ENCODE peak calls at places on chromosomes 2 and 18, in four cellular contexts. M, L, R and J are unnamed samples.

GRCh38 chr2:37389984-37390765 is 45.7 kb downstream of the QPCT start:
- DNase-seq in M (peak), L (no peak), R (peak), J (no peak)

GRCh38 chr2:16281451-16282330 is 341.3 kb downstream of the MYCN start:
- DNase-seq in M (no peak), L (peak), R (no peak), J (no peak)

GRCh38 chr2:233711312-233712008 is 1.2 kb upstream of the UGT1A5 start:
- DNase-seq in M (peak), L (peak), R (peak), J (no peak)

GRCh38 chr18:777021-777420 is 35.0 kb downstream of the YES1 start:
- DNase-seq in M (no peak), L (no peak), R (no peak), J (no peak)

GRCh38 chr2:138922973-138923563 is 142.9 kb upstream of the NXPH2 start:
- DNase-seq in M (no peak), L (no peak), R (no peak), J (no peak)

GRCh38 chr2:69032336-69032735 is 19.4 kb downstream of the ANTXR1 start:
- DNase-seq in M (no peak), L (no peak), R (no peak), J (no peak)

GRCh38 chr2:100248044-100248330 is 74.3 kb downstream of the LONRF2 start:
- DNase-seq in M (no peak), L (no peak), R (peak), J (peak)

GRCh38 chr2:9708683-9709538 is 78.1 kb upstream of the YWHAQ start:
- DNase-seq in M (no peak), L (no peak), R (no peak), J (no peak)

GRCh38 chr2:26717362-26717761 is 24.8 kb downstream of the KCNK3 start:
- DNase-seq in M (no peak), L (no peak), R (no peak), J (no peak)

GRCh38 chr18:26579941-26580618 is 31.7 kb upstream of the KCTD1 start:
- DNase-seq in M (peak), L (peak), R (no peak), J (no peak)

GRCh38 chr2:231052494-231053451 is 3.9 kb upstream of the PSMD1 start:
- DNase-seq in M (peak), L (peak), R (peak), J (peak)

GRCh38 chr2:8216397-8216796 is 465.5 kb upstream of the ID2 start:
- DNase-seq in M (no peak), L (no peak), R (no peak), J (no peak)

GRCh38 chr18:34330308-34330707 is 105.6 kb upstream of the NOL4 start:
- DNase-seq in M (no peak), L (no peak), R (no peak), J (no peak)

GRCh38 chr2:16222326-16222725 is 282.0 kb downstream of the MYCN start:
- DNase-seq in M (no peak), L (no peak), R (no peak), J (no peak)

GRCh38 chr2:118124293-118124891 is 36.1 kb downstream of the INSIG2 start:
- DNase-seq in M (no peak), L (no peak), R (no peak), J (no peak)

GRCh38 chr2:218010838-218011616 is 8.2 kb upstream of the TNS1 start:
- DNase-seq in M (no peak), L (no peak), R (no peak), J (no peak)

GRCh38 chr2:127776122-127776780 is 34.7 kb downstream of the WDR33 start:
- DNase-seq in M (no peak), L (no peak), R (no peak), J (no peak)

GRCh38 chr2:96161785-96162367 is 16.6 kb upstream of the DUSP2 start:
- DNase-seq in M (no peak), L (no peak), R (no peak), J (no peak)

GRCh38 chr2:47218899-47219525 is 63.9 kb upstream of the STPG4 start:
- DNase-seq in M (peak), L (no peak), R (no peak), J (no peak)

GRCh38 chr18:78902795-78903435 is 76.7 kb upstream of the SALL3 start:
- DNase-seq in M (no peak), L (no peak), R (no peak), J (peak)

GRCh38 chr2:42123426-42123825 is 45.7 kb upstream of the EML4 start:
- DNase-seq in M (no peak), L (no peak), R (no peak), J (no peak)

GRCh38 chr18:59264136-59264571 is 9.1 kb downstream of the RAX start:
- DNase-seq in M (no peak), L (no peak), R (no peak), J (no peak)

GRCh38 chr2:216830346-216830745 is 29.5 kb downstream of the TNP1 start:
- DNase-seq in M (no peak), L (no peak), R (no peak), J (no peak)

GRCh38 chr2:216822470-216822869 is 37.4 kb downstream of the TNP1 start:
- DNase-seq in M (no peak), L (no peak), R (no peak), J (no peak)

GRCh38 chr2:216829533-216829932 is 30.3 kb downstream of the TNP1 start:
- DNase-seq in M (peak), L (peak), R (peak), J (peak)

GRCh38 chr2:216833076-216833475 is 26.8 kb downstream of the TNP1 start:
- DNase-seq in M (no peak), L (no peak), R (no peak), J (no peak)

DNA sequence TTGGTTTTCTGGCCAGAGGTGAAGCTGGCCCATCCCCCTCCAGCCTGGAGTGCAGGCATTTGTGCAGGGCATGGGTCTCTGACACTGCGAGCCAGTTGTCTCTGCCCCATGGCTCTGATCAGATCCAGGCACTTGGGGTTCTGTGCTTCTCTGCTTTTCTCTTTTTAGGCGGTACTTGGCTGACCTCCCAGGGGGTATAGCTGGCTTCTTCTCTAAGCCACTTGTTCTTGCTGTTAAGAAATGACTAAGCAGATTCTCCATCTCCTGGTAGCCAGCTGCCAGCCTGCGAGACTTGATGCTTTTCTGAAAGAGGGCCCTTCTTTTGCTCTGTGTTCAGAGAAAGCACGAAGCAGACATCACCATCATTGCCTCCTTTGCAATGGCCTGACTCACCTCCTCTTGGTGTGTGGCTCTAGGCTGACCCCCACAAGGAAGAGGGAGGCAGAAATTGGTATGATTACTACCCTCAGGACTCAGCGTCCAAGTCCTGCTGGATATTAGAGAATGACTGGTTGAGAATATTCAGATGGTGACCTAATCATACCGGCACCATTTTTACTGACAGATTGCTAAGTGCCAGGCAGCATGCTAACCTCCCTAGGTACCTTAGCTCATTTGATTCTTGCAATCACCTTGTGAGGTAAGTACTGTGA is 32.7 kb downstream of the TNP1 start:
- DNase-seq in M (no peak), L (no peak), R (no peak), J (no peak)
- H3K27ac ChIP-seq in M (peak), L (peak), R (peak), J (peak)

DNA sequence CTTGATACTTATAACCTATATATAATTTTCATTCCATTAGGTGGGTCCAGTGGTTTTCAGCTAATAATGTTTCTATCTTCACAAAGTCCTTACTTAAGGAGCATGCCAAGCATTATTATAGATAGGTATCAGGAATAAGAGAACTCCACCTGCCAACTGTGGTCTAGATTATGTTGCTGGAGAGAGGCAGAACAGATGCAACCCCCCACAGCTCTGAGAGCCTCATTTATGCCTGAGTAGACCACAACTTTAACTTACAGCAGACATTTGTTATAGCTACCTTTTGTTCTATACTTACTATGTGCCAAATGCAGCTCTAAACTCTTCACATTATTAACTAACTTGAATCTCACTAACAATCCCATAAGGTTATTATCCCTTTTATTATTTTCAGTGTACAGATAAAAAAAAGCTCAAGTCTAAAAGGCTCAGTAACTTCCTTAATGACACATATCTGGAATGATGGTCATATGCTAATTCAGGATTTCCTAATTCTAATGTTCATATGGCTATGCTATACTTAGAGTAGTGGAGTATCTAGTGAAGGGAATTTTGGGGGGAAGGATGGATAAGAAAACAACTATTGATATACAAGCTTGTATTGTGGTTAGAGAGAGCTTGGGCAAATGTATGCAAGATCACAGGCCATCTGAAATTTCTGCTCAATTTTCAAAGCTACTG is 119.1 kb upstream of the RND3 start:
- DNase-seq in M (no peak), L (no peak), R (no peak), J (no peak)
- H3K27ac ChIP-seq in M (no peak), L (no peak), R (no peak), J (no peak)

DNA sequence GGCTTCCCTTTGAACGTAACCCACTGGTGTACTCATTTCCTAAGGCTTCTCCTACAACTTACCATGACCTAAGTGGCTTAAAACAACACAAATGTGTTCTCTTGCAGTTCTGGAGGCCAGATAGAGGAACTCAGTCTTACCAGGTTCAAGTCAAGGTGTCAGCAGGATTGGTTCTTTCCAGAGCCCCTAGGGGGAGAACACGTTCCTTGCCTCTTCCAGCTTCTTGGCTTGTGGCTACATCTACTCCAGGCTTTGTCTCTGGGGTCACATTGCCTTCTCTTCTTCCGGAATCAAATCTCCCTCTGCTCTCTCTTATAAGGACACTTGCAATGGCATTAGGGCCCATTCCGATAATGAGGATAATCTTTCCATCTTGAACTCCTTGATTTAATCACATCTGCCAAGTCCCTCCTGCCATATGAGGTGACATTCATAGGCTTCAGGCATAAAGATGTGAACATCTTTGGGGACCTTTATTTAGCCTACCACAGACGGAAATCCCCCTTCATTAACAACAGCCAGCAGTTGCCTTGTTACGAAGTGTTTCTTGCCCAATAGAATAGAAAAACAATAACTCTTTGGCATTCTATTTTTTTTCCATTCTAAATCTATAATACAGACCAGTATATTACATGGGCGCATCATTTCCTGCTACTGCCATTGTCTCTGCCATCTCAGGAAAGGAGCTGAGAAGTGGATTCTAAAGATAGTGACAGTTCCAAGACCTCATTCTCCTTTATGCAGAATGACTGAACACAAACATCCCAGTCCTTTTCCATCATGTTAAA is 362.0 kb downstream of the ZNF521 start:
- DNase-seq in M (no peak), L (no peak), R (no peak), J (no peak)
- H3K27ac ChIP-seq in M (no peak), L (no peak), R (no peak), J (no peak)

DNA sequence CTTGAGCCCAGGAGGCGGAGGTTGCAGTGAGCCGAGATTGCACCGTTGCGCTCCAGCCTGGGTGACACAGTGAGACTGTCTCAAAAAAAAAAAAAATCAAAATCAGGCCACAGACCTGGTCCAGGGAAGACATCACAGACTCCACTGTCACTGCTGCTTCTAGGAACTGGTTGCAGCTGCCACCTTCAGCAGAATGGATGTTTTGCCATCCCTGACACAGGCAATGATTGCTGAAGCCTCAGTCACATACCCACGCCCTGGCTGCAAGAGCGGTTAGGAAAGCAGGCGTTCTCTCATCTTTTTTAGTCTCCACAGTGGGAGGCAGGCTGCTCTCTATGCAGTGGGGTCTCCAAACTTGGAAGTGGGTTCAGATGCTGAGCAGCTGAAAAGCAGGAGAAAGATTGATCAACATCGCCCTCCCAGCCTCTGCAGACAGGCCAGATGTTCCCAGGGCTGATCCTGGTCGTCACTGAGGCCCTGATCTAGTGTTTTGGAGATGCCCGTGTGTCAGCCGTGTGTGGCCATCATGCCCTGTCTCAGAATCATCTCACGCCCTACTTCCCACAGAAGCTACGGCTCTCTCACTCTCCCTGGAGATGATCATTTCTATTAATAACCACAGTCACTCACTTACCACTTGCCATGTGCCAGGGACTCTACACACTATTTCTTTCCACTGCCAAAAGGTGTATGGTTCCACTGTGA is 91.8 kb downstream of the PLB1 start:
- DNase-seq in M (no peak), L (no peak), R (no peak), J (no peak)
- H3K27ac ChIP-seq in M (no peak), L (no peak), R (no peak), J (no peak)

GRCh38 chr2:3639653-3640052 is 18.3 kb upstream of the ALLC start:
- DNase-seq in M (no peak), L (peak), R (no peak), J (peak)
- H3K27ac ChIP-seq in M (no peak), L (no peak), R (no peak), J (no peak)

DNA sequence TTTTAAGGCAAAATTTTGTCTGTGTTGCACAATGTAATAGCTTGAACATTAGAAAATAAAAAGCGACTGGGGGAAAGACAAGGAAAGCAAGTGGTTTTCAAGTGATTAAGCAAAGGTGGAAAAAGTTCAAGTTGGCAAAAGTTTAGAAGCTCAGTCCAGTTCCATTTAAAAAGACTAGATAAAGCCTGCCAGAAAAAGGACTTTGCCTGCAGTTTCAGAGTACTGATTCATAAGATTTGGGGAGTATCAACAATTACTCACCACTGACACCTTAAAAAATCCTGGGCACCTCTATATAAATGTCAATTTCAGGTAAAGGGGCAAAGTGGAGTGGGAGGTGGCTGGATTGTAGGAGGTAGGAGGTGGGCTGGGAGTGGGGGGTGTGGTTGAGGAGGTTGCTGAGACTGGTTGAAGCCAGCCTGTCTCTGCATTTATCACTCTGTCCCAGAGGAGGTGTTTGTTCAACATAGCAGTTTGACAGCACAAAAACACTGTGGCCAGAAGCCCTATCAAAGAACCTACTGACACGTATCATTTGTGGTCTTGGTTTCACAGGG is 14.6 kb downstream of the ZEB2 start:
- DNase-seq in M (no peak), L (no peak), R (peak), J (no peak)
- H3K27ac ChIP-seq in M (peak), L (peak), R (peak), J (peak)

GRCh38 chr2:157418215-157418614 is 25.7 kb downstream of the CYTIP start:
- DNase-seq in M (no peak), L (no peak), R (no peak), J (no peak)

GRCh38 chr2:157414050-157414449 is 29.8 kb downstream of the CYTIP start:
- DNase-seq in M (no peak), L (no peak), R (no peak), J (no peak)

GRCh38 chr2:157415632-157416101 is 28.2 kb downstream of the CYTIP start:
- DNase-seq in M (no peak), L (no peak), R (no peak), J (no peak)

GRCh38 chr2:157411624-157412336 is 32.1 kb downstream of the CYTIP start:
- DNase-seq in M (no peak), L (no peak), R (no peak), J (no peak)

DNA sequence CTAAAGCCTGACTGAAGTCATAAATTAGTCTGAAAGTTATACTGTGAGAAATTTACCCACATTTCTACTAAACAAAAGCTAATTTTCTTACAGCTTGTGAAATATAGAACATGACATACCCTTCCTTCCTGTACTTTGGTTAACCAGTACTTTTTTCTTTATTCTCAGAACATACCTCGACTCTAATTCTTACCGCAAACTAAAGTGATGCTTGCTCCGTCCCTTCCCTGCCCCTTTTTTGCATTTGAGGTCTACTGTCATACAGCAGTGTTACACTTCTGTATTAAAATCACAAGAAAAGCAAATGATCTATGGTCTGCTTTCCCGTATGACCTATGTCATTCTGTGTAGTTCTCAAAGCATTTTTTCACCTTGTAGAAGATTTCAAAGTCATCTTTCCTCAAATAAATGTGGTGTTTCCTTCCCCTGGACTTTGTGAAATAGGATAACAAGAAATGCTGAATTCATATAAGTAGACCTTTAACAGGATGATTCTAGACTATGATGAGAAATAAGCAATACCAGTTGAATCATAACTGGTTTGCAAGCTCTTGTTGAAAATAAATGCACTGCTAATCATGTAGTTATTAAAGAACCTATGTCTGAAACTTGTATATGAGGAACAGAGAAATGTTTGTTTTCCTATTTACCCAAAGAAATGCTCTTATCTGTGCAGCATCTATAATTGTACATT is 30.4 kb downstream of the CYTIP start:
- DNase-seq in M (no peak), L (no peak), R (no peak), J (no peak)
- H3K27ac ChIP-seq in M (peak), L (peak), R (peak), J (no peak)

GRCh38 chr2:237156131-237156856 is 70.6 kb downstream of the COPS8 start:
- DNase-seq in M (peak), L (no peak), R (no peak), J (no peak)
- H3K27ac ChIP-seq in M (peak), L (peak), R (peak), J (peak)

GRCh38 chr18:48165104-48165866 is 234.8 kb upstream of the SMAD2 start:
- DNase-seq in M (peak), L (no peak), R (no peak), J (no peak)
- H3K27ac ChIP-seq in M (peak), L (peak), R (peak), J (peak)

DNA sequence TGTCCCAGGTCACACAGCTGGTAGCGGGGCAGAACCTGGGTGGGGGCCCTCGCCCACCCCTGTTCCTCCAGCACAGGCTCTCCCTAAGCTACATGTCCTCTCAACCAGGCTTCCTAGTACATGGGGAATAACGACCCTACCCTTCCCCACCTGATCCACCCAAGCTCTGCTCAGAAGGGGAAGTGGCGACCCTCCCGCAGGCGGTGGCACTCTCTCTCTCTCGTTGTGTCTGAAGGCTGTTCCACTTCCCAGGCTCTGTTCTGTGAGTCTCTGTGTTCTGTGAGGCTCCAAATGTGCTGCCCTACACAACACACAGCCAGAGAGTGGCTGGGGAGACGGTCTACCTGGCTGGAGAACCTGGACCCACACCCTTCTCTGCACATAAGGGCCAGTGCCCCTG is 135.8 kb downstream of the COPS8 start:
- DNase-seq in M (no peak), L (no peak), R (no peak), J (no peak)
- H3K27ac ChIP-seq in M (peak), L (peak), R (peak), J (peak)